ENCODE peak calls at places on chromosome 16, in eight cellular contexts. T is cardiac fibroblast; O is dorsolateral prefrontal cortex; N is CD4-positive, alpha-beta T cell; F is breast epithelium; B is left ventricle myocardium inferior; G is neural progenitor cell; L is GM12878. S is an unnamed sample.

GRCh38 chr16:80015566-80015965 is 415.0 kb upstream of the MAF start:
- DNase-seq in T (peak; percentile 18), O (no peak), N (no peak), F (no peak), B (no peak), G (no peak), L (no peak), S (no peak)

GRCh38 chr16:54055864-54056263 is 230.7 kb downstream of the IRX3 start:
- DNase-seq in T (peak; percentile 44), O (no peak), N (no peak), F (no peak), B (no peak), G (no peak), L (no peak), S (no peak)

GRCh38 chr16:23499801-23500200 is 10.5 kb downstream of the GGA2 start:
- DNase-seq in T (no peak), O (no peak), N (no peak), F (no peak), B (no peak), G (no peak), L (no peak), S (no peak)

GRCh38 chr16:67936876-67937605 is 391 bp upstream of the PSMB10 start:
- DNase-seq in T (no peak), O (no peak), N (peak; percentile 57), F (peak; percentile 56), B (no peak), G (no peak), L (peak; percentile 65), S (no peak)

GRCh38 chr16:14186007-14186953 is 115.2 kb downstream of the MRTFB start:
- DNase-seq in T (peak; percentile 87), O (peak; percentile 57), N (no peak), F (no peak), B (peak; percentile 31), G (peak; percentile 74), L (no peak), S (no peak)

GRCh38 chr16:47983999-47984580 is 171.7 kb downstream of the ABCC12 start:
- DNase-seq in T (no peak), O (no peak), N (no peak), F (no peak), B (no peak), G (no peak), L (no peak), S (no peak)

GRCh38 chr16:11392041-11392581 is 46.9 kb downstream of the RMI2 start:
- DNase-seq in T (no peak), O (no peak), N (no peak), F (no peak), B (no peak), G (no peak), L (no peak), S (no peak)

GRCh38 chr16:10385725-10386516 is at the start of gene ATF7IP2:
- DNase-seq in T (peak; percentile 79), O (peak; percentile 84), N (peak; percentile 77), F (peak; percentile 66), B (peak; percentile 92), G (peak; percentile 94), L (peak; percentile 80), S (no peak)

GRCh38 chr16:396605-397004 is 394 bp upstream of the NME4 start:
- DNase-seq in T (peak; percentile 58), O (no peak), N (no peak), F (no peak), B (peak; percentile 56), G (peak; percentile 75), L (no peak), S (peak; percentile 70)

GRCh38 chr16:733382-734207 is 6.7 kb downstream of the HAGHL start:
- DNase-seq in T (no peak), O (no peak), N (peak; percentile 43), F (no peak), B (no peak), G (peak; percentile 35), L (no peak), S (no peak)

GRCh38 chr16:83781-84615 is 6.0 kb downstream of the MPG start:
- DNase-seq in T (peak; percentile 54), O (no peak), N (no peak), F (no peak), B (no peak), G (no peak), L (no peak), S (no peak)

GRCh38 chr16:81399909-81400308 is 44.7 kb upstream of the CMIP start:
- DNase-seq in T (no peak), O (no peak), N (no peak), F (no peak), B (no peak), G (no peak), L (no peak), S (no peak)

GRCh38 chr16:3131755-3132377 is 3.0 kb upstream of the ZNF213 start:
- DNase-seq in T (peak; percentile 41), O (no peak), N (peak; percentile 20), F (no peak), B (no peak), G (peak; percentile 78), L (no peak), S (no peak)

GRCh38 chr16:24336491-24336890 is 80.4 kb downstream of the CACNG3 start:
- DNase-seq in T (no peak), O (no peak), N (no peak), F (no peak), B (no peak), G (no peak), L (no peak), S (no peak)

GRCh38 chr16:14606102-14606501 is 24.0 kb downstream of the PARN start:
- DNase-seq in T (no peak), O (no peak), N (no peak), F (no peak), B (no peak), G (no peak), L (peak; percentile 55), S (no peak)

GRCh38 chr16:2002406-2003230 is 7.0 kb downstream of the ZNF598 start:
- DNase-seq in T (no peak), O (no peak), N (no peak), F (no peak), B (no peak), G (peak; percentile 1), L (no peak), S (no peak)

GRCh38 chr16:89922477-89922883 is 662 bp upstream of the TUBB3 start:
- DNase-seq in T (peak; percentile 96), O (no peak), N (peak; percentile 23), F (no peak), B (peak; percentile 69), G (peak; percentile 75), L (no peak), S (no peak)

GRCh38 chr16:15749371-15749770 is 99.3 kb downstream of the NDE1 start:
- DNase-seq in T (no peak), O (no peak), N (no peak), F (no peak), B (no peak), G (no peak), L (no peak), S (no peak)

GRCh38 chr16:69145658-69146057 is 13.2 kb downstream of the UTP4 start:
- DNase-seq in T (peak; percentile 41), O (no peak), N (no peak), F (no peak), B (no peak), G (no peak), L (no peak), S (no peak)

GRCh38 chr16:69150146-69150865 is 17.9 kb downstream of the UTP4 start:
- DNase-seq in T (peak; percentile 87), O (peak; percentile 65), N (no peak), F (no peak), B (no peak), G (peak; percentile 87), L (no peak), S (no peak)
- TF ChIP-seq CTCF in T (peak; percentile 78), O (peak; percentile 82), N (peak; percentile 89), F (peak; percentile 76), B (peak; percentile 87), G (peak; percentile 91), L (peak; percentile 75), S (peak; percentile 89)

GRCh38 chr16:82876951-82877350 is 250.2 kb downstream of the CDH13 start:
- DNase-seq in T (no peak), O (no peak), N (no peak), F (no peak), B (no peak), G (no peak), L (no peak), S (no peak)
- TF ChIP-seq CTCF in T (no peak), O (no peak), N (no peak), F (no peak), B (no peak), G (no peak), L (no peak), S (no peak)

DNA sequence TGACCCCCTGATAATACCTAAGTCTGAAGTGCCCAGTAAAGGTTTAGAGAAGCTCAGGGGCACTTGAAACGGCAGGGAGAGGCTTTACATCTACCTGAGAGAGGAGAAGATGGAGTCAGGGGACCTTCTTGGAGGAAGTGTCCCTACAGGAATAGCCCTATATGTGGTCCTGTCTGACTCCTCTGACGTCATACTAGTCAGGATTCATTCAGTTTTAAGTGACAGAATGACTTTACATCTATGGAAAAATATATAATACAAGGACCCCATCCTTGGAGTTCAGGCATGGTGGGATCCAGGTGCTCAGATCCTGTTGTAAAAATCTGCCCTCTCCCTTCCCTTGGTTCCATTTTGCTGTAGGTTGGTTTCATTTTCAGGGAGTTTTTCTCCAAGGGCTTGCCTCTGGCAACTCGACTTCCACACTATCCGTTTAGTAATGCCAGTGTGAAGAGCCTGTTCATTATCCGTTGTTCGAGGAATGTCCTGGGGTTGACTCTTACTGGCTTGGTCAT is 205.6 kb downstream of the IRF8 start:
- DNase-seq in T (no peak), O (no peak), N (no peak), F (no peak), B (no peak), G (no peak), L (no peak), S (no peak)
- TF ChIP-seq CTCF in T (no peak), O (no peak), N (no peak), F (no peak), B (no peak), G (no peak), L (no peak), S (no peak)

GRCh38 chr16:69286941-69287713 is 24.0 kb upstream of the VPS4A start:
- DNase-seq in T (peak; percentile 86), O (no peak), N (no peak), F (no peak), B (peak; percentile 62), G (peak; percentile 54), L (peak; percentile 5), S (no peak)
- TF ChIP-seq CTCF in T (peak; percentile 51), O (peak; percentile 64), N (peak; percentile 73), F (peak; percentile 39), B (peak; percentile 77), G (peak; percentile 71), L (peak; percentile 32), S (peak; percentile 54)